ENCODE peak calls at places on chromosomes 1 and 21, in five cellular contexts. D is mammary epithelial cell, C is fibroblast of lung, T is neural progenitor cell, V is PC-3. I is an unnamed sample.

GRCh38 chr21:33980276-33980916 is 64.8 kb upstream of the ATP5PO start:
- DNase-seq in D (no peak), C (no peak), T (no peak), V (peak; percentile 28), I (no peak)

GRCh38 chr1:31663622-31664452 is 19.2 kb upstream of the PEF1 start:
- DNase-seq in D (no peak), C (no peak), T (peak; percentile 81), V (peak; percentile 72), I (peak; percentile 80)

GRCh38 chr1:75991497-75992114 is 59.4 kb upstream of the ASB17 start:
- DNase-seq in D (peak; percentile 65), C (peak; percentile 73), T (peak; percentile 87), V (peak; percentile 80), I (peak; percentile 86)

GRCh38 chr1:57340361-57341192 is 83.3 kb downstream of the DAB1 start:
- DNase-seq in D (no peak), C (no peak), T (no peak), V (no peak), I (no peak)

GRCh38 chr1:239619190-239619589 is 232.8 kb downstream of the CHRM3 start:
- DNase-seq in D (no peak), C (no peak), T (no peak), V (no peak), I (no peak)

GRCh38 chr1:197980457-197980856 is 63.3 kb downstream of the LHX9 start:
- DNase-seq in D (no peak), C (no peak), T (peak; percentile 4), V (no peak), I (no peak)

GRCh38 chr1:84148758-84149157 is 4.7 kb downstream of the PRKACB start:
- DNase-seq in D (no peak), C (no peak), T (no peak), V (no peak), I (no peak)

GRCh38 chr1:9542425-9542824 is 3.2 kb downstream of the SLC25A33 start:
- DNase-seq in D (no peak), C (peak; percentile 47), T (no peak), V (peak; percentile 34), I (no peak)

GRCh38 chr1:27589841-27590426 is 14.0 kb downstream of the AHDC1 start:
- DNase-seq in D (no peak), C (peak; percentile 62), T (no peak), V (peak; percentile 44), I (no peak)

GRCh38 chr1:70583522-70583921 is 172.5 kb downstream of the CTH start:
- DNase-seq in D (no peak), C (no peak), T (no peak), V (no peak), I (no peak)

GRCh38 chr1:231534703-231535159 is 6.3 kb downstream of the TSNAX start:
- DNase-seq in D (no peak), C (no peak), T (no peak), V (no peak), I (no peak)

GRCh38 chr1:242245255-242245654 is 246.4 kb upstream of the MAP1LC3C start:
- DNase-seq in D (no peak), C (no peak), T (peak; percentile 64), V (no peak), I (no peak)

GRCh38 chr21:32653326-32653901 is 41.2 kb upstream of the CFAP298 start:
- DNase-seq in D (peak; percentile 3), C (no peak), T (peak; percentile 43), V (peak; percentile 51), I (peak; percentile 74)

GRCh38 chr1:2865571-2866414 is 64.3 kb upstream of the TTC34 start:
- DNase-seq in D (no peak), C (no peak), T (no peak), V (no peak), I (no peak)

GRCh38 chr1:117821782-117822447 is 107.5 kb downstream of the GDAP2 start:
- DNase-seq in D (peak; percentile 87), C (peak; percentile 99), T (no peak), V (peak; percentile 97), I (no peak)

GRCh38 chr1:110734146-110734680 is 59.5 kb upstream of the KCNA3 start:
- DNase-seq in D (no peak), C (no peak), T (no peak), V (no peak), I (no peak)

GRCh38 chr21:43301424-43302355 is 125.2 kb downstream of the SIK1 start:
- DNase-seq in D (no peak), C (no peak), T (no peak), V (no peak), I (no peak)

GRCh38 chr1:152182942-152183341 is 23.9 kb upstream of the RPTN start:
- DNase-seq in D (peak; percentile 91), C (peak; percentile 87), T (no peak), V (peak; percentile 74), I (no peak)

GRCh38 chr1:55517036-55517435 is 301.9 kb upstream of the USP24 start:
- DNase-seq in D (no peak), C (no peak), T (no peak), V (no peak), I (no peak)

GRCh38 chr1:38336308-38336707 is 289.7 kb upstream of the POU3F1 start:
- DNase-seq in D (no peak), C (no peak), T (no peak), V (no peak), I (no peak)

GRCh38 chr21:33668180-33668579 is 25.9 kb downstream of the ITSN1 start:
- DNase-seq in D (peak; percentile 17), C (peak; percentile 59), T (no peak), V (no peak), I (no peak)

GRCh38 chr1:154427173-154428139 is 22.3 kb downstream of the IL6R start:
- DNase-seq in D (peak; percentile 27), C (peak; percentile 36), T (no peak), V (no peak), I (peak; percentile 39)

GRCh38 chr1:32341186-32341757 is 5.2 kb upstream of the MARCKSL1 start:
- DNase-seq in D (no peak), C (no peak), T (no peak), V (no peak), I (no peak)

GRCh38 chr1:231918239-231919015 is 291.8 kb downstream of the DISC1 start:
- DNase-seq in D (peak; percentile 67), C (peak; percentile 89), T (no peak), V (peak; percentile 53), I (no peak)

GRCh38 chr1:214458541-214458940 is 92.9 kb downstream of the PTPN14 start:
- DNase-seq in D (no peak), C (peak; percentile 35), T (no peak), V (no peak), I (no peak)

GRCh38 chr1:205936846-205937707 is 6.2 kb downstream of the SLC26A9 start:
- DNase-seq in D (peak; percentile 35), C (peak; percentile 86), T (no peak), V (peak; percentile 68), I (no peak)

DNA sequence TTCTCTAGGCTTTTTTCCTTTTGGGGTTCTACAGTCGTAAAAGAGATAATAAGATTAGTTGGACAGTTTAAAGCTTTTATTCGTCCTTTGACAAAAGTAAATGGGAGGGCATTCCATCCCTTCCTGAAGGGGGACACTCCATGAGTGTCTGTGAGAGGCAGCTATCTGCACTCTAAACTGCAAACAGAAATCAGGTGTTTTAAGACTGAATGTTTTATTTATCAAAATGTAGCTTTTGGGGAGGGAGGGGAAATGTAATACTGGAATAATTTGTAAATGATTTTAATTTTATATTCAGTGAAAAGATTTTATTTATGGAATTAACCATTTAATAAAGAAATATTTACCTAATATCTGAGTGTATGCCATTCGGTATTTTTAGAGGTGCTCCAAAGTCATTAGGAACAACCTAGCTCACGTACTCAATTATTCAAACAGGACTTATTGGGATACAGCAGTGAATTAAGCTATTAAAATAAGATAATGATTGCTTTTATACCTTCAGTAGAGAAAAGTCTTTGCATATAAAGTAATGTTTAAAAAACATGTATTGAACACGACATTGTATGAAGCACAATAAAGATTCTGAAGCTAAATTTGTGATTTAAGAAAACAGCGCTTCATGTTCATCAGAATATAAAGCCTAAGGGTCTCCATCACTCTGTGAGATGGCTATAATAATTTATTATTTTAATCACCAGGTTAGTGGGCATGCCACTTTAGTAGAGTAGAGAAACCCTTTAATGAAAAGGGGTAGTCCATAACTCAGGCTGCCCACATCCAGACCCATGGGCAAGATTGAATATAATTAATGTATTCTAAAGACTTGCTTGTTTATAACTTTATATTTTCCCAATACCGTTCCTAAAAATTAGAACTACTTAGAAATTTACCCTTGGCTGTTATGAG is 3.0 kb downstream of the CCN1 start:
- DNase-seq in D (no peak), C (peak; percentile 34), T (no peak), V (peak; percentile 32), I (no peak)
- H3K9ac ChIP-seq in D (no peak overlapping the region), C (peak overlapping the region; percentile 95), T (no peak overlapping the region), V (peak overlapping the region; percentile 86), I (no peak overlapping the region)

DNA sequence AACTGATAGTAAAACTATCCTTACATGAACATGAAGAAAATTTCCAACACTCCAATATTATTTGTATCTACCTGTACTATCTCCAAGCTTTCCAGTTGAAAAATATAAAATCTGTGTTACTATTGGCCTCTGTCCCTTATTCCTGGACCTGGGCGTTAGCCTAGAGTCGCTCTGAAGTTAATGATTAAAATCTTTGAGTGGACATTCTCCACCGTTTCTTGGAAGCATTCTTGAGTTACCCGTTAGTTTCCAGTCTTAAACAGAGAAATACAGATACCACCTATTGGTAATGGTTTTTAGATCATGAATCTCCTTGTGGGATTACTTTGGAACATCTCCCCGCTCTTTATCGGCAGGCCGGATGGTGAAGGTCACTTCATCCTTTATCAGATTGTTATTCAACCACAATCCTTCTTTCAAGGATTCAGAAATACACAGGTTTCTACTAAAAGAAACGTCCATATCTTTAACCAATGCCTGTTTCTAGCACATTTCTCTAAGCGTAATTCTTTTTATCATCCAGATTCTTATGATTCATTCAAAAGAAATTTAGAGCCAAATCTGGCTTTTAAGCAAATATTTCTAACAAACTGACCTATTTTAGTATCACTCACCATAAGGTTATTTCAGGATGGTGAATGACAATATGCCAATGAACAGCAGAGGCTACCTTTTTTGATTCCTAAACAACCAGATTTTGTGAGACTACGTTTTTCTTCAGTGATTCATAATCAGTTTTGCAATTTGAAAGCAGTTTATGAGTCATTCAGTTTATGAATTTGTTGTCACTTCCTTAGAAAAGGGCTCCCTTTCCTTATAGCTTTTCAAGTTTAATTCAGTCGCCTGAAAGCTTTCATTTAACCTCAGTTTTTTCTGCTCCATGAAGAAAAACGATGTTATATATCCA is 70.2 kb upstream of the ERRFI1 start:
- DNase-seq in D (peak; percentile 86), C (peak; percentile 92), T (no peak), V (peak; percentile 97), I (no peak)
- H3K4me2 ChIP-seq in D (peak overlapping the region; percentile 48), C (peak overlapping the region; percentile 45), T (no peak overlapping the region), V (peak overlapping the region; percentile 76), I (no peak overlapping the region)

GRCh38 chr1:25442178-25442577 is 11.5 kb downstream of the MACO1 start:
- DNase-seq in D (peak; percentile 40), C (peak; percentile 79), T (no peak), V (peak; percentile 37), I (no peak)
- H4K20me1 ChIP-seq in D (no peaks in the 10 kb centered on the region), C (no peaks in the 10 kb centered on the region), T (peaks cover 40% of the 10 kb centered on the region), V (peaks cover 17% of the 10 kb centered on the region), I (no peaks in the 10 kb centered on the region)

DNA sequence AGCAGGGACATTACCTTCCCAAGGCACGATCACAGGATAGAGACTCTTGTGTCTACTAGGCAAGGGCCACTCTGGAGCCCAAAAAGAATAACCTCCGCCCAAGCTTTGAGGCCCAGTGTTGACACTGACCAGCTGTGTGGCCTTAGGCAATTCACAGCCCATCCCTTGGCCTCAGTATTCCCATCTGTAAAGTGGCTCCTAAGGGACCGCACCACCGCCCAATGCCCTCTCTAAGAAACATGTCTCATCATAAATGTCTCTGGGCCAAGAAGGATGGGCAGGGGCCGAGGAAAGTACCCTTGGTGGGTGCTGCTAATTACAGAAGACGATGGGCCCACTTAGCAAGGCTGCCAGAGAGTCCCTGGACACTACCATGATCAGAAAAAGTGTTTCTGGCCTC is 628 bp downstream of the ARHGEF19 start:
- DNase-seq in D (no peak), C (no peak), T (no peak), V (no peak), I (no peak)
- H3K9ac ChIP-seq in D (no peak overlapping the region), C (no peak overlapping the region), T (peak overlapping the region; percentile 18), V (no peak overlapping the region), I (no peak overlapping the region)

GRCh38 chr1:190975827-190976226 is 498.2 kb upstream of the BRINP3 start:
- DNase-seq in D (no peak), C (no peak), T (no peak), V (no peak), I (no peak)
- H3K4me2 ChIP-seq in D (no peak overlapping the region), C (no peak overlapping the region), T (no peak overlapping the region), V (no peak overlapping the region), I (no peak overlapping the region)